ENCODE peak calls at places on chromosomes 3 and 15, in ten cellular contexts. One of them, this sample, is unnamed.

GRCh38 chr3:94293793-94294195 is 230.9 kb downstream of the NSUN3 start:
- DNase-seq in lower leg skin: no peak
- DNase-seq in testis: no peak
- DNase-seq in A549: no peak
- DNase-seq in esophagus muscularis mucosa: no peak
- DNase-seq in esophagus squamous epithelium: no peak
- DNase-seq in IMR-90: no peak
- DNase-seq in GM12892: no peak
- DNase-seq in uterus: no peak
- DNase-seq in stomach: no peak
- DNase-seq in this sample: no peak

GRCh38 chr3:196712514-196713413 is 587 bp downstream of the PIGX start:
- DNase-seq in lower leg skin: no peak
- DNase-seq in testis: peak
- DNase-seq in A549: peak
- DNase-seq in esophagus muscularis mucosa: no peak
- DNase-seq in esophagus squamous epithelium: no peak
- DNase-seq in IMR-90: peak
- DNase-seq in GM12892: no peak
- DNase-seq in uterus: peak
- DNase-seq in stomach: peak
- DNase-seq in this sample: peak

GRCh38 chr15:50067254-50067653 is 51.8 kb downstream of the ATP8B4 start:
- DNase-seq in lower leg skin: no peak
- DNase-seq in testis: no peak
- DNase-seq in A549: no peak
- DNase-seq in esophagus muscularis mucosa: no peak
- DNase-seq in esophagus squamous epithelium: no peak
- DNase-seq in IMR-90: no peak
- DNase-seq in GM12892: no peak
- DNase-seq in uterus: no peak
- DNase-seq in stomach: no peak
- DNase-seq in this sample: no peak

GRCh38 chr15:89817701-89818280 is 3.1 kb upstream of the ANPEP start:
- DNase-seq in lower leg skin: no peak
- DNase-seq in testis: no peak
- DNase-seq in A549: no peak
- DNase-seq in esophagus muscularis mucosa: no peak
- DNase-seq in esophagus squamous epithelium: no peak
- DNase-seq in IMR-90: peak
- DNase-seq in GM12892: no peak
- DNase-seq in uterus: no peak
- DNase-seq in stomach: no peak
- DNase-seq in this sample: no peak

GRCh38 chr15:39315200-39315599 is 265.7 kb upstream of the THBS1 start:
- DNase-seq in lower leg skin: no peak
- DNase-seq in testis: no peak
- DNase-seq in A549: no peak
- DNase-seq in esophagus muscularis mucosa: no peak
- DNase-seq in esophagus squamous epithelium: no peak
- DNase-seq in IMR-90: no peak
- DNase-seq in GM12892: no peak
- DNase-seq in uterus: no peak
- DNase-seq in stomach: no peak
- DNase-seq in this sample: no peak

GRCh38 chr15:70111203-70112017 is 13.7 kb upstream of the TLE3 start:
- DNase-seq in lower leg skin: peak
- DNase-seq in testis: peak
- DNase-seq in A549: peak
- DNase-seq in esophagus muscularis mucosa: no peak
- DNase-seq in esophagus squamous epithelium: no peak
- DNase-seq in IMR-90: peak
- DNase-seq in GM12892: no peak
- DNase-seq in uterus: peak
- DNase-seq in stomach: peak
- DNase-seq in this sample: peak

GRCh38 chr3:113312416-113312815 is 101.1 kb downstream of the BOC start:
- DNase-seq in lower leg skin: no peak
- DNase-seq in testis: no peak
- DNase-seq in A549: no peak
- DNase-seq in esophagus muscularis mucosa: no peak
- DNase-seq in esophagus squamous epithelium: no peak
- DNase-seq in IMR-90: no peak
- DNase-seq in GM12892: no peak
- DNase-seq in uterus: no peak
- DNase-seq in stomach: no peak
- DNase-seq in this sample: no peak

GRCh38 chr3:129651316-129652202 is 45.1 kb upstream of the PLXND1 start:
- DNase-seq in lower leg skin: no peak
- DNase-seq in testis: no peak
- DNase-seq in A549: peak
- DNase-seq in esophagus muscularis mucosa: no peak
- DNase-seq in esophagus squamous epithelium: no peak
- DNase-seq in IMR-90: peak
- DNase-seq in GM12892: no peak
- DNase-seq in uterus: no peak
- DNase-seq in stomach: no peak
- DNase-seq in this sample: no peak

GRCh38 chr15:68210409-68210756 is 5.3 kb upstream of the CALML4 start:
- DNase-seq in lower leg skin: no peak
- DNase-seq in testis: no peak
- DNase-seq in A549: no peak
- DNase-seq in esophagus muscularis mucosa: no peak
- DNase-seq in esophagus squamous epithelium: no peak
- DNase-seq in IMR-90: no peak
- DNase-seq in GM12892: no peak
- DNase-seq in uterus: no peak
- DNase-seq in stomach: no peak
- DNase-seq in this sample: no peak

GRCh38 chr3:113659121-113659531 is 37.3 kb downstream of the USF3 start:
- DNase-seq in lower leg skin: no peak
- DNase-seq in testis: no peak
- DNase-seq in A549: no peak
- DNase-seq in esophagus muscularis mucosa: no peak
- DNase-seq in esophagus squamous epithelium: no peak
- DNase-seq in IMR-90: no peak
- DNase-seq in GM12892: no peak
- DNase-seq in uterus: no peak
- DNase-seq in stomach: no peak
- DNase-seq in this sample: no peak

GRCh38 chr3:24060055-24060454 is 115.0 kb downstream of the NR1D2 start:
- DNase-seq in lower leg skin: no peak
- DNase-seq in testis: peak
- DNase-seq in A549: no peak
- DNase-seq in esophagus muscularis mucosa: no peak
- DNase-seq in esophagus squamous epithelium: no peak
- DNase-seq in IMR-90: peak
- DNase-seq in GM12892: no peak
- DNase-seq in uterus: no peak
- DNase-seq in stomach: no peak
- DNase-seq in this sample: no peak

GRCh38 chr3:128447561-128448013 is 19.1 kb downstream of the DNAJB8 start:
- DNase-seq in lower leg skin: no peak
- DNase-seq in testis: no peak
- DNase-seq in A549: no peak
- DNase-seq in esophagus muscularis mucosa: no peak
- DNase-seq in esophagus squamous epithelium: no peak
- DNase-seq in IMR-90: no peak
- DNase-seq in GM12892: no peak
- DNase-seq in uterus: no peak
- DNase-seq in stomach: no peak
- DNase-seq in this sample: no peak

GRCh38 chr3:125431391-125431790 is 56.3 kb upstream of the ZNF148 start:
- DNase-seq in lower leg skin: no peak
- DNase-seq in testis: no peak
- DNase-seq in A549: no peak
- DNase-seq in esophagus muscularis mucosa: peak
- DNase-seq in esophagus squamous epithelium: no peak
- DNase-seq in IMR-90: peak
- DNase-seq in GM12892: no peak
- DNase-seq in uterus: no peak
- DNase-seq in stomach: no peak
- DNase-seq in this sample: no peak

GRCh38 chr3:43296565-43296964 is 10.2 kb downstream of the SNRK start:
- DNase-seq in lower leg skin: peak
- DNase-seq in testis: no peak
- DNase-seq in A549: no peak
- DNase-seq in esophagus muscularis mucosa: no peak
- DNase-seq in esophagus squamous epithelium: no peak
- DNase-seq in IMR-90: peak
- DNase-seq in GM12892: no peak
- DNase-seq in uterus: no peak
- DNase-seq in stomach: no peak
- DNase-seq in this sample: peak
- TF ChIP-seq POLR2A in lower leg skin: no peak
- TF ChIP-seq POLR2A in testis: no peak
- TF ChIP-seq POLR2A in A549: no peak
- TF ChIP-seq POLR2A in esophagus muscularis mucosa: no peak
- TF ChIP-seq POLR2A in esophagus squamous epithelium: no peak
- TF ChIP-seq POLR2A in IMR-90: no peak
- TF ChIP-seq POLR2A in GM12892: no peak
- TF ChIP-seq POLR2A in uterus: no peak
- TF ChIP-seq POLR2A in stomach: no peak
- TF ChIP-seq POLR2A in this sample: no peak

GRCh38 chr3:30352919-30353318 is 253.5 kb upstream of the TGFBR2 start:
- DNase-seq in lower leg skin: no peak
- DNase-seq in testis: no peak
- DNase-seq in A549: no peak
- DNase-seq in esophagus muscularis mucosa: no peak
- DNase-seq in esophagus squamous epithelium: no peak
- DNase-seq in IMR-90: no peak
- DNase-seq in GM12892: no peak
- DNase-seq in uterus: no peak
- DNase-seq in stomach: no peak
- DNase-seq in this sample: no peak
- TF ChIP-seq POLR2A in lower leg skin: no peak
- TF ChIP-seq POLR2A in testis: no peak
- TF ChIP-seq POLR2A in A549: no peak
- TF ChIP-seq POLR2A in esophagus muscularis mucosa: no peak
- TF ChIP-seq POLR2A in esophagus squamous epithelium: no peak
- TF ChIP-seq POLR2A in IMR-90: no peak
- TF ChIP-seq POLR2A in GM12892: no peak
- TF ChIP-seq POLR2A in uterus: no peak
- TF ChIP-seq POLR2A in stomach: no peak
- TF ChIP-seq POLR2A in this sample: no peak

DNA sequence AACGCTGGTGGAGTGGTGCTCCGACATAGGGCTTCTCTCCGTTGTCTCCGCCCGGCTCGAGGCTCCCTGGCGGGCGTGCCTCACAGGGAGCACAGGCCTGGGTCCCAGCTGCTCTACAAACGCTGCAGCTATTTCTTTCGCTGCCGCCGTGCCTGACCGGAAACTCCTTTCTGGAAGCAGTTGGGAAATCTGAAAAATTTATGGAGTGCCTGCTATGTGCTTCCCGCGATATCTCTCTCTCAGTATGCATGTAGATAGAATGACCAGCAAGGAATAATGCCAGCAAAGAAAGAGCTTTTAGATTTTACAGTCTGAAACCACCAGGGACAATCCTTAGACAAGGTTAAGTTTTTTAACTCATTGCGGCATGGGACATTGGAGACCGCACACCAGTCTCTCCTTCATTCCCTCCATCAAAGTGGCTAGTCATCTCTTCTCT is 834 bp upstream of the NPHP3 start:
- DNase-seq in lower leg skin: no peak
- DNase-seq in testis: no peak
- DNase-seq in A549: peak
- DNase-seq in esophagus muscularis mucosa: no peak
- DNase-seq in esophagus squamous epithelium: no peak
- DNase-seq in IMR-90: no peak
- DNase-seq in GM12892: no peak
- DNase-seq in uterus: no peak
- DNase-seq in stomach: no peak
- DNase-seq in this sample: no peak
- TF ChIP-seq POLR2A in lower leg skin: no peak
- TF ChIP-seq POLR2A in testis: no peak
- TF ChIP-seq POLR2A in A549: peak
- TF ChIP-seq POLR2A in esophagus muscularis mucosa: no peak
- TF ChIP-seq POLR2A in esophagus squamous epithelium: no peak
- TF ChIP-seq POLR2A in IMR-90: no peak
- TF ChIP-seq POLR2A in GM12892: no peak
- TF ChIP-seq POLR2A in uterus: peak
- TF ChIP-seq POLR2A in stomach: no peak
- TF ChIP-seq POLR2A in this sample: no peak

GRCh38 chr3:62110801-62111200 is 262.5 kb downstream of the FEZF2 start:
- DNase-seq in lower leg skin: no peak
- DNase-seq in testis: no peak
- DNase-seq in A549: no peak
- DNase-seq in esophagus muscularis mucosa: no peak
- DNase-seq in esophagus squamous epithelium: no peak
- DNase-seq in IMR-90: peak
- DNase-seq in GM12892: no peak
- DNase-seq in uterus: no peak
- DNase-seq in stomach: no peak
- DNase-seq in this sample: no peak
- TF ChIP-seq POLR2A in lower leg skin: no peak
- TF ChIP-seq POLR2A in testis: no peak
- TF ChIP-seq POLR2A in A549: no peak
- TF ChIP-seq POLR2A in esophagus muscularis mucosa: no peak
- TF ChIP-seq POLR2A in esophagus squamous epithelium: no peak
- TF ChIP-seq POLR2A in IMR-90: no peak
- TF ChIP-seq POLR2A in GM12892: no peak
- TF ChIP-seq POLR2A in uterus: no peak
- TF ChIP-seq POLR2A in stomach: no peak
- TF ChIP-seq POLR2A in this sample: no peak